ENCODE peak calls at places on chromosome 18, in eight cellular contexts. S is GM06990, L is chondrocyte, Z is transverse colon, H is fibroblast of lung, Y is WERI-Rb-1, U is GM12865, D is cardiac muscle cell. I is an unnamed sample.

GRCh38 chr18:31490387-31490786 is 7.6 kb upstream of the DSG2 start:
- DNase-seq in Y (no peak), L (no peak), S (peak), Z (no peak), D (no peak), U (peak), H (no peak), I (no peak)

GRCh38 chr18:45556217-45556616 is 59.1 kb upstream of the SLC14A2 start:
- DNase-seq in Z (no peak), D (no peak), S (no peak), H (no peak), L (no peak), U (no peak), Y (no peak), I (no peak)

GRCh38 chr18:55786651-55787272 is 198.8 kb upstream of the TCF4 start:
- DNase-seq in D (no peak), Z (no peak), S (no peak), H (no peak), U (no peak), Y (no peak), L (no peak), I (peak)

GRCh38 chr18:51013259-51013658 is 16.8 kb upstream of the SMAD4 start:
- DNase-seq in L (no peak), D (no peak), Y (no peak), U (no peak), Z (no peak), H (no peak), S (no peak), I (no peak)

GRCh38 chr18:13486686-13487085 is 239.7 kb downstream of the FAM210A start:
- DNase-seq in S (no peak), L (no peak), U (no peak), H (no peak), Z (no peak), D (no peak), Y (no peak), I (no peak)

GRCh38 chr18:79380816-79381806 is 14.6 kb upstream of the NFATC1 start:
- DNase-seq in Z (peak), H (peak), L (no peak), D (peak), S (no peak), Y (peak), U (peak), I (no peak)

GRCh38 chr18:58552057-58552461 is 76.8 kb downstream of the ALPK2 start:
- DNase-seq in S (peak), L (no peak), Y (no peak), Z (no peak), D (no peak), U (peak), H (no peak), I (no peak)

GRCh38 chr18:60895181-60895580 is 438.0 kb upstream of the CDH20 start:
- DNase-seq in S (no peak), Y (no peak), D (no peak), L (no peak), Z (no peak), U (no peak), H (peak), I (no peak)

GRCh38 chr18:12252061-12252460 is 2.1 kb upstream of the CIDEA start:
- DNase-seq in U (no peak), Y (no peak), Z (no peak), H (no peak), D (no peak), L (no peak), S (no peak), I (no peak)

GRCh38 chr18:62663731-62664336 is 51.5 kb upstream of the PHLPP1 start:
- DNase-seq in H (peak), U (peak), Z (no peak), D (no peak), S (peak), L (no peak), Y (no peak), I (no peak)

GRCh38 chr18:2968559-2968958 is 44.4 kb downstream of the LPIN2 start:
- DNase-seq in L (no peak), D (no peak), H (no peak), Y (no peak), S (no peak), U (no peak), Z (no peak), I (no peak)

GRCh38 chr18:11219571-11219970 is 70.2 kb upstream of the PIEZO2 start:
- DNase-seq in U (no peak), Z (no peak), H (no peak), D (no peak), S (no peak), Y (no peak), L (no peak), I (no peak)

GRCh38 chr18:9876867-9877654 is 8.7 kb upstream of the TXNDC2 start:
- DNase-seq in D (peak), U (peak), Y (peak), S (no peak), L (no peak), Z (no peak), H (peak), I (no peak)

GRCh38 chr18:34222396-34223163 is 2.1 kb downstream of the NOL4 start:
- DNase-seq in L (no peak), U (peak), Y (peak), H (no peak), S (peak), D (peak), Z (no peak), I (no peak)

GRCh38 chr18:48834421-48835011 is 116.2 kb downstream of the SMAD7 start:
- DNase-seq in D (no peak), H (peak), L (peak), Z (peak), U (peak), Y (no peak), S (peak), I (no peak)

GRCh38 chr18:52228158-52228557 is 111.8 kb upstream of the DCC start:
- DNase-seq in L (no peak), U (no peak), H (no peak), Z (no peak), D (no peak), S (no peak), Y (no peak), I (no peak)

GRCh38 chr18:32093523-32093922 is 1.8 kb downstream of the RNF138 start:
- DNase-seq in H (no peak), Z (peak), U (no peak), S (no peak), D (no peak), Y (no peak), L (no peak), I (no peak)

DNA sequence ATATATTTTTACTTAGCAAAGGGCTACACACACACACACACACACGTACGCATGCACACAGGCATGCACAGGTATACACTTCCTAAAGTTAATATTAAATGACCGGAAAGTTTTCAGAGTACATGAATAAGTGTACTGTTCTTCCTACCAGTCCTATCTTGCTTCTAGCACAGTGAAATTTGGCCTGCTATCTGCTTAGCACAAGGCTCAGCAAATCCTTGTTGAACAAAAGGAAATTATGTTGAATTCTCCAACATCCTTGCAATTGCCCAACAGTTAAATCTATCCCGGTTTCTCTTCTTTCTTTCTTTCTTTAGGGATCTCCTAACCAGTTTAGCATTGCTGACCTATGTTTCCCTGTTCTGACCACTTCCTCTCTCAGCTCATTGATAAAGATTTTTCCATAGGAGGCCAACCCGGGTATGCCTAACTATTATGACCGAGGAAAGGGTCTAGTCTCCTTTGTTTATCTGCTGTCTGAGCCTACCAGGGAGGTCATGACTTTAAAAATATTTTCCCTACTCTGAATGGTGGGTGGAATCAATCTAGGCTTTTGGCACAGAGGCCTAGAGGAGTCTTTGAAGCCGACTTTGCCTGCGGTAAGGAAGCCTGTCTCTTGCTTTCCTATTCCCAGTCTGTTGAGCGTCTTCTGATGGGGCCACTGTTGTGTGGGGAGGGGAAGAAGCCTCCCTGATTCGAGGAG is 400.7 kb downstream of the HRH4 start:
- DNase-seq in D (no peak), H (no peak), Y (no peak), Z (no peak), U (no peak), S (no peak), L (no peak), I (no peak)
- TF ChIP-seq CTCF in D (no peak), H (no peak), Y (no peak), Z (no peak), U (no peak), S (no peak), L (no peak), I (no peak)

GRCh38 chr18:43029414-43029813 is 86.1 kb downstream of the RIT2 start:
- DNase-seq in U (no peak), Y (no peak), S (no peak), D (no peak), Z (no peak), H (no peak), L (no peak), I (no peak)

GRCh38 chr18:43034683-43035500 is 80.6 kb downstream of the RIT2 start:
- DNase-seq in L (no peak), S (no peak), Z (no peak), Y (no peak), U (no peak), H (no peak), D (no peak), I (no peak)

GRCh38 chr18:43031169-43031568 is 84.3 kb downstream of the RIT2 start:
- DNase-seq in Z (no peak), H (no peak), Y (no peak), S (no peak), L (no peak), U (no peak), D (no peak), I (no peak)
- TF ChIP-seq CTCF in Z (no peak), H (no peak), Y (no peak), S (no peak), L (no peak), U (no peak), D (no peak), I (no peak)

DNA sequence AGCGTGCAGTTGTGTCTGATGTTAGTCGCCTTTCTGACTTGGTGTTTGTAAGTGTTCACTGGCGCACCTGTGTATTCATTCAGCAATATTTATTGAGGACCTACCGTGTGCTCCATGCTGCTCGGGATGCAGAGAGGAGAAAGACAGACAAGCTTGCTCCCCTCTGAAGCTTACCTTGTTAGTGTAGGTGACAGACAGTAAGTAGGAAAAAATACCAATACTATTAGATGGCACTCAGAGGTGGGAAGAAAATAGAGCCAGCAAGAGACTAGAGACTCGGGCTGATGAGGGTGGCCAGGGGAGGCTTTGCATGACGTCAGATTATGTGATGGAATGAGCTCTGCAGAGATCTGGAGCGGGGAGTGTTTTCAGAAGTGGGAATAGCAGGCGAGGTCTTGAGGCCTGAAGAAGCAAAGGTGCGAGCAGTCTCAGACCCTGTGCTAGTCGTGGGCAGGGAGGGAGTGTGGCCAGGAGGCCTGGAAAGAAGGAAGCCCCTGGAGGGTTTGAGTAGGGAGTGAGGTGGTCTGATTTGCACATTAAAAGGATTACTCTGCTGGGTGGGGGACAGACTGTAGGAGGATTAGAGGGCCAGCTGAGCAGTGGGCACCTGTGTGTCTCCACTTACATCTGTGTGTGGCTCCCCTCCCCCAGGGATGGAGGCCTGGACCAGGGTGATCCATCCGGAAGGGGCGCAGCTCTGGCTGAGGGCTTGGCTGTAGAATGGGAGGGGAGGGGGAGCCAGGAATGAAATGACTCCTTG is 11.8 kb downstream of the MTCL1 start:
- DNase-seq in U (no peak), D (no peak), L (no peak), S (no peak), H (no peak), Y (peak), Z (no peak), I (no peak)
- TF ChIP-seq CTCF in U (no peak), D (no peak), L (no peak), S (no peak), H (no peak), Y (no peak), Z (no peak), I (no peak)

GRCh38 chr18:53911200-53911599 is 313.3 kb downstream of the MBD2 start:
- DNase-seq in Z (no peak), H (no peak), S (no peak), L (no peak), D (no peak), U (no peak), Y (no peak), I (no peak)

GRCh38 chr18:53906681-53907080 is 317.8 kb downstream of the MBD2 start:
- DNase-seq in L (no peak), D (peak), Z (no peak), U (no peak), S (no peak), H (no peak), Y (no peak), I (no peak)

GRCh38 chr18:53909668-53910067 is 314.8 kb downstream of the MBD2 start:
- DNase-seq in L (no peak), D (no peak), U (peak), S (no peak), H (no peak), Y (peak), Z (no peak), I (no peak)
- TF ChIP-seq CTCF in L (no peak), D (no peak), U (peak), S (peak), H (no peak), Y (peak), Z (peak), I (no peak)

GRCh38 chr18:4181882-4182568 is 273.1 kb downstream of the DLGAP1 start:
- DNase-seq in U (peak), L (no peak), Z (no peak), Y (peak), D (peak), H (no peak), S (no peak), I (no peak)
- TF ChIP-seq CTCF in U (peak), L (peak), Z (no peak), Y (peak), D (no peak), H (no peak), S (peak), I (no peak)

GRCh38 chr18:29660777-29661176 is 1381.8 kb downstream of the DSC3 start:
- DNase-seq in Y (no peak), H (no peak), Z (no peak), S (no peak), L (no peak), D (no peak), U (no peak), I (no peak)
- TF ChIP-seq CTCF in Y (no peak), H (no peak), Z (no peak), S (no peak), L (no peak), D (no peak), U (no peak), I (no peak)

DNA sequence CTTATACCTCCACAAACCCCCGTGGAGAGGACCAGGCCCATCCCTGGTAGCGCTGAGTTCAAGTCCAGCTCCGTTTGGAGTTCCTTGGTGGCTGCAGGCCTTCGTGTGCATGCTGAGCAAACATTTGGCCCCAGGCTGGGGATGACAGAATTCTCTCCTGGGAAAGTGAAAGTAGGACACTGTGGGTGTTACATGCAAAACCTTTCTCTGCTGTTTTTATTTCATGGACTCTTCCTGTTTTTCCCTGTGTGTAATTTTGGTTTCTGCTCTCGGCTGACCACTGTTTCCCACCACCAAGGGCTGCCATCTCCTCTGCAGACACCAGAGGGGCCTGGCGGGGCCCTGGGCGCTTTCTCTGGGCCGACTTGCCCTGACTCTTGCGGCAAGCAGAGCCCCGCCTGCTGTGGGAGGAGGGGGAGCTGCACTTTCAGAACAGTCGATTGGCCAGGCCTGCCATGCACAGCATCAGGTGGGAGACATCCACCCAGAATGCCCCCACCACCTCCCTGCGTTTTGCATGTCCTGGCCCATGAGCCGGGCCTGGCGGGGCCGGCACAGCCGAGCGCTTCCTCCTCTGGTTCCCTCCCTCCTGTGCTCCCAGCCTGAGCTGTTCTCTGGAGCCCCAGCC is 102.4 kb downstream of the CABLES1 start:
- DNase-seq in H (peak), Y (no peak), D (no peak), U (peak), L (no peak), S (peak), Z (peak), I (no peak)
- TF ChIP-seq CTCF in H (peak), Y (peak), D (peak), U (peak), L (peak), S (peak), Z (no peak), I (peak)

DNA sequence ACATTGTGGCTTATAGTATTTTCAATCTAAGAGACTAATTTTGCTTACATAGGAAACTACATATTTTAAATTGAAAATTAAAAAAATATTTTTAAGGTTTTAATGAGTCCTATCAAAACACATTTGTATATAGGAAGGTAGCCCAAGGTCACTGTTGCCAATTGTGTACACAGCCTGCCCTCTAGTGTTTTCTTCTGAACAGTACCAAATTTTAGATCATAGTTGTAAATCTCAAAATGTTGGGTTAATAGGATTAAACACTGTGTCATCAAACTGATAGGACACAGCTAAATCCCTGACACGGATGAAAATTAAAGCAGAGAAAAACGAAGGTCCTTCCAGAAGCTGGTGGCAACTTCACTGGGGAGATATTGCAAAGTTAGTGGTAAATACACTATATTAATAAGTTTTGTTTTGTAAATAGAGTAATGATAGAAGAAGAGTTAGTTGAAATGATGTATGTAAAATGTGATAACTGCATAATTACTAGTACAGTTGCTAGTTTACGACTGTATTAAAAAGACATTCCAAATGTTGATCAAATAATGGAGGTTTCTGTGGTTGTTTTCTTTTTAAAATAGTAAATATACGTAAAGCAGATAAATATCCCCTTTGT is 19.7 kb downstream of the CLUL1 start:
- DNase-seq in Z (no peak), H (peak), S (no peak), Y (no peak), L (no peak), D (peak), U (peak), I (no peak)
- TF ChIP-seq CTCF in Z (peak), H (peak), S (peak), Y (peak), L (peak), D (peak), U (peak), I (peak)

I was measured in esophagus muscularis mucosa.